ENCODE peak calls at places on chromosomes 1 and 21, in eight cellular contexts. M is EL; P is cardiac septum; O is stimulated activated CD4-positive, alpha-beta T cell treated with anti-CD3 and anti-CD28 coated beads, Interleukin-2, amount 100 ng/mL, for 24 hours; N is AG08395; W is Ammon's horn; B is HAP-1; U is T-helper 2 cell. Y is an unnamed sample.

GRCh38 chr1:16101618-16102017 is 28.2 kb upstream of the FAM131C start:
- DNase-seq in P (no peak), N (peak; percentile 41), O (no peak), U (no peak), B (no peak), M (no peak), W (no peak), Y (no peak)

GRCh38 chr1:119587328-119587727 is 60.7 kb downstream of the ZNF697 start:
- DNase-seq in O (no peak), P (no peak), B (no peak), M (peak; percentile 59), W (no peak), N (peak; percentile 29), U (no peak), Y (no peak)

GRCh38 chr1:185559684-185560310 is 174.4 kb upstream of the HMCN1 start:
- DNase-seq in N (peak; percentile 60), M (peak; percentile 60), O (peak; percentile 29), P (peak; percentile 74), W (peak; percentile 75), U (no peak), B (peak; percentile 49), Y (peak; percentile 39)

GRCh38 chr1:226677121-226678020 is 61.7 kb downstream of the ITPKB start:
- DNase-seq in U (no peak), O (peak; percentile 75), M (peak; percentile 92), N (peak; percentile 96), W (peak; percentile 91), B (no peak), P (peak; percentile 92), Y (no peak)

GRCh38 chr21:33492571-33492970 is 1.1 kb upstream of the DNAJC28 start:
- DNase-seq in P (no peak), U (no peak), M (peak; percentile 31), B (no peak), N (no peak), W (no peak), O (no peak), Y (no peak)

GRCh38 chr1:108560143-108560429 is 186 bp downstream of the EEIG2 start:
- DNase-seq in O (no peak), M (no peak), B (no peak), N (peak; percentile 40), P (no peak), W (no peak), U (no peak), Y (no peak)

GRCh38 chr1:3590145-3590768 is 21.1 kb downstream of the MEGF6 start:
- DNase-seq in P (no peak), U (no peak), N (no peak), W (no peak), B (no peak), M (no peak), O (no peak), Y (no peak)

GRCh38 chr1:93995837-93996526 is 86.8 kb upstream of the GCLM start:
- DNase-seq in N (no peak), U (no peak), B (no peak), M (no peak), P (no peak), W (no peak), O (no peak), Y (no peak)

GRCh38 chr1:110119843-110120242 is 7.6 kb downstream of the UBL4B start:
- DNase-seq in O (no peak), W (no peak), N (no peak), M (no peak), U (no peak), P (no peak), B (no peak), Y (no peak)

GRCh38 chr1:33298623-33299277 is 22.1 kb downstream of the A3GALT2 start:
- DNase-seq in U (no peak), W (peak; percentile 62), N (peak; percentile 84), M (peak; percentile 70), O (peak; percentile 67), B (peak; percentile 51), P (peak; percentile 90), Y (peak; percentile 14)